ENCODE peak calls at places on chromosomes 12 and 14, in eight cellular contexts. A is tibial artery, F is B cell, U is right lobe of liver, S is left ventricle myocardium inferior, B is nephron progenitor cell, N is testis, Q is WTC11. V is an unnamed sample.

GRCh38 chr12:123571343-123571813 is 13.0 kb upstream of the TMED2 start:
- DNase-seq in Q (peak; percentile 32), F (no peak), B (no peak), N (peak; percentile 32), U (no peak), A (peak; percentile 75), S (peak; percentile 40), V (no peak)

GRCh38 chr14:77804592-77804991 is 4.7 kb downstream of the ADCK1 start:
- DNase-seq in Q (peak; percentile 69), U (no peak), B (no peak), F (no peak), N (peak; percentile 19), A (no peak), S (no peak), V (no peak)

GRCh38 chr12:8780389-8780788 is 42.0 kb upstream of the A2ML1 start:
- DNase-seq in F (no peak), Q (no peak), A (no peak), B (no peak), S (no peak), N (no peak), U (no peak), V (no peak)

GRCh38 chr12:92047058-92047826 is 98.4 kb downstream of the BTG1 start:
- DNase-seq in N (no peak), S (no peak), F (no peak), A (no peak), U (no peak), Q (no peak), B (no peak), V (no peak)

GRCh38 chr12:72141381-72141780 is 130.8 kb upstream of the TRHDE start:
- DNase-seq in A (no peak), S (no peak), N (no peak), F (no peak), Q (no peak), B (no peak), U (no peak), V (no peak)

GRCh38 chr12:61821381-61821780 is 438.8 kb upstream of the USP15 start:
- DNase-seq in A (no peak), N (no peak), U (no peak), B (no peak), F (no peak), S (no peak), Q (no peak), V (no peak)

GRCh38 chr12:59164991-59165718 is 244.9 kb upstream of the LRIG3 start:
- DNase-seq in F (no peak), N (no peak), S (no peak), B (no peak), Q (no peak), U (no peak), A (no peak), V (no peak)

GRCh38 chr14:64762044-64763034 is 58.1 kb downstream of the PLEKHG3 start:
- DNase-seq in B (peak; percentile 43), U (peak; percentile 62), F (no peak), N (peak; percentile 86), Q (no peak), S (peak; percentile 82), A (peak; percentile 94), V (peak; percentile 43)

GRCh38 chr12:16492240-16492639 is 113.7 kb downstream of the LMO3 start:
- DNase-seq in A (no peak), B (no peak), F (no peak), Q (peak; percentile 13), N (no peak), U (no peak), S (no peak), V (no peak)

GRCh38 chr14:103695331-103696026 is 19.8 kb downstream of the XRCC3 start:
- DNase-seq in B (no peak), F (no peak), Q (no peak), N (no peak), U (no peak), S (no peak), A (no peak), V (no peak)

GRCh38 chr14:103696027-103696402 is 19.2 kb downstream of the XRCC3 start:
- DNase-seq in A (no peak), B (no peak), S (peak; percentile 12), Q (no peak), F (peak; percentile 43), U (no peak), N (no peak), V (no peak)

GRCh38 chr14:103692871-103693270 is 22.4 kb downstream of the XRCC3 start:
- DNase-seq in Q (no peak), F (peak; percentile 30), N (no peak), U (no peak), B (no peak), S (no peak), A (no peak), V (no peak)

GRCh38 chr14:103693514-103693913 is 21.7 kb downstream of the XRCC3 start:
- DNase-seq in S (no peak), B (no peak), A (no peak), Q (no peak), U (no peak), N (no peak), F (peak; percentile 21), V (no peak)

GRCh38 chr14:103694572-103695026 is 20.7 kb downstream of the XRCC3 start:
- DNase-seq in B (no peak), Q (no peak), U (no peak), S (no peak), A (no peak), F (no peak), N (no peak), V (no peak)
- TF ChIP-seq CTCF in B (no peak), Q (no peak), U (no peak), S (no peak), A (no peak), F (no peak), N (no peak), V (no peak)

GRCh38 chr12:128587918-128588317 is 235.8 kb downstream of the SLC15A4 start:
- DNase-seq in U (no peak), S (no peak), B (no peak), Q (no peak), F (no peak), A (no peak), N (no peak), V (no peak)

GRCh38 chr12:128586630-128587029 is 237.1 kb downstream of the SLC15A4 start:
- DNase-seq in N (no peak), Q (no peak), B (no peak), A (peak; percentile 13), S (no peak), F (no peak), U (no peak), V (no peak)

GRCh38 chr12:128578045-128578444 is 245.7 kb downstream of the SLC15A4 start:
- DNase-seq in U (no peak), Q (no peak), N (no peak), A (no peak), B (no peak), F (no peak), S (no peak), V (no peak)

DNA sequence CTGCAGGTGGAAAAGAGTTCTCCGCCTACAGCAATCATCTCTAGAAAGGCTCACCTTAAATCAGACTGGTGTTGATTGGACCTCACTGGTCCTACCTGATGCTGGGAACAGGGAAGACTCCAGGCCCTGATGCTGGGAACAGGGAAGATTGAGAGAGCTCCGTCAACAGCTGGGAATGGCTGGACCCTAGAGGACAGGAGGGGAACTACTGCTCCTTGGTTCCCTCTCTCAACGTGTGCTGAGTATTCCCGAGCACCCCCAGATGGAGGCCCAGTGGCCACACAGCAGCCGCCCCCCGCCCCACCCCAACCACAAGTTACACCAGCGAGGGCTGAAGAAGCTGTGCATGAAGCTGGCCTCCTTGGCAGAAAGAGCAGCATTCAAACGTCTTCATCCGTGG is 240.3 kb downstream of the SLC15A4 start:
- DNase-seq in B (no peak), A (no peak), Q (no peak), F (no peak), U (no peak), N (no peak), S (no peak), V (no peak)
- TF ChIP-seq CTCF in B (peak; percentile 16), A (no peak), Q (no peak), F (no peak), U (no peak), N (no peak), S (no peak), V (no peak)

DNA sequence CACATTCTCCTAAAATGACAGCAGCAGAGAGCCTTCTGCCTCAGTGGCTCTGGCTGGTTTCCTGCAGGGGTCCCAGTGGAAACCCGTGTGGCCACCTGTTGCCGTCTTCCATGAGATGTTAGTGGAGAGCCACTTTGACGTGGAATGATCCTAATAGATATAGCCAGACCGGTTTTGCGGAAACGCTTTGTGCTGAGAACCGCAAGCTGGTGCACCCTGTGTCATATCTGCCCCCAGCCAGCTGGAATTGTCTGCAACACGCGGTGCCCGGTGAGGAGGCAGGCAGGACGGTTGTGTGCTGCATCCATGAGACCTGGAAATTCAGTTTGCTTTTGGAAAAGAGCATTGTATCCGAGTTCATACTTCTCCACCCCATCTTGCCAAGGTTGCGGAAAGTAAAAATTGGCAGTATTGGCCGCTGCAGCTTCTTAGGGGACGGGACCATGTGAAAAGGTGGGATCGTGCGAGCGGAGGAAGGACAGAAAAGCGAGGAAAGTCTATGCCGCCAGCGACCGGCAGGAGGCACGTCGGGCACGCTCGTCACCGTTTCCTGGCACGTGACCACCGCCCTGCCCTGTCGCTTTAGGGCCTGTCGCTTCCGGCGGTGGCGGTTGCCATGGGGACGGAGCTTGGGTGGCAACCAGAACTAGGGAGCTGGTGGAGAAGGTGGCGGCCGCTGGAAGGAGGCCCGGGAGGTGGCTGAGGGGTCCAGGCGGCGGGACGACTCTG is at the start of gene CFAP251:
- DNase-seq in U (peak; percentile 99), B (peak; percentile 92), F (peak; percentile 96), Q (peak; percentile 98), A (peak; percentile 97), N (peak; percentile 95), S (peak; percentile 95), V (peak; percentile 95)
- TF ChIP-seq CTCF in U (peak; percentile 64), B (peak; percentile 60), F (peak; percentile 86), Q (peak; percentile 61), A (peak; percentile 76), N (peak; percentile 68), S (peak; percentile 75), V (peak; percentile 91)

GRCh38 chr14:71013551-71014192 is 106.4 kb downstream of the PCNX1 start:
- DNase-seq in N (no peak), Q (no peak), S (no peak), B (no peak), F (no peak), U (no peak), A (no peak), V (no peak)

GRCh38 chr14:71006200-71006563 is 98.9 kb downstream of the PCNX1 start:
- DNase-seq in U (no peak), F (no peak), N (no peak), A (no peak), Q (no peak), B (no peak), S (no peak), V (no peak)

GRCh38 chr14:71012888-71013287 is 105.6 kb downstream of the PCNX1 start:
- DNase-seq in S (no peak), N (no peak), Q (no peak), F (no peak), B (no peak), A (no peak), U (no peak), V (no peak)

GRCh38 chr14:71011479-71011878 is 104.2 kb downstream of the PCNX1 start:
- DNase-seq in B (no peak), F (no peak), U (no peak), N (no peak), A (no peak), S (no peak), Q (no peak), V (no peak)
- TF ChIP-seq CTCF in B (no peak), F (no peak), U (peak; percentile 12), N (no peak), A (no peak), S (peak; percentile 32), Q (no peak), V (peak; percentile 37)

V was measured in CD4-positive, alpha-beta T cell.